ENCODE peak calls at places on chromosomes 5 and 9, in ten cellular contexts. S, Y, Z, R, K, C, P, Q, D and L are unnamed samples.

GRCh38 chr5:154415114-154415513 is 30.7 kb upstream of the SAP30L start:
- DNase-seq in S (no peak), Y (no peak), Z (no peak), R (no peak), K (no peak), C (no peak), P (no peak), Q (no peak), D (no peak), L (no peak)

GRCh38 chr9:122124048-122124447 is 30.9 kb upstream of the TTLL11 start:
- DNase-seq in S (no peak), Y (no peak), Z (no peak), R (no peak), K (no peak), C (peak; percentile 32), P (no peak), Q (no peak), D (no peak), L (no peak)

GRCh38 chr5:9233712-9234111 is 312.2 kb downstream of the SEMA5A start:
- DNase-seq in S (peak; percentile 72), Y (peak; percentile 14), Z (no peak), R (no peak), K (no peak), C (no peak), P (no peak), Q (no peak), D (no peak), L (no peak)

GRCh38 chr9:5040730-5041389 is 55.8 kb downstream of the JAK2 start:
- DNase-seq in S (no peak), Y (peak; percentile 47), Z (no peak), R (no peak), K (no peak), C (peak; percentile 67), P (no peak), Q (no peak), D (no peak), L (no peak)

GRCh38 chr5:128539038-128539429 is 989 bp upstream of the FBN2 start:
- DNase-seq in S (peak; percentile 47), Y (no peak), Z (peak; percentile 11), R (no peak), K (no peak), C (no peak), P (peak; percentile 18), Q (peak; percentile 25), D (peak; percentile 67), L (no peak)

GRCh38 chr9:113511856-113512761 is 48.6 kb downstream of the RGS3 start:
- DNase-seq in S (peak; percentile 41), Y (no peak), Z (peak; percentile 81), R (peak; percentile 82), K (no peak), C (no peak), P (no peak), Q (no peak), D (peak; percentile 51), L (no peak)

GRCh38 chr9:134177624-134178393 is 13.4 kb upstream of the RNU6ATAC start:
- DNase-seq in S (no peak), Y (no peak), Z (no peak), R (no peak), K (no peak), C (peak; percentile 55), P (no peak), Q (no peak), D (no peak), L (no peak)

GRCh38 chr5:100901851-100902341 is 1.2 kb downstream of the ST8SIA4 start:
- DNase-seq in S (no peak), Y (peak; percentile 67), Z (peak; percentile 24), R (peak; percentile 19), K (no peak), C (peak; percentile 65), P (no peak), Q (peak; percentile 63), D (peak; percentile 93), L (peak; percentile 46)

GRCh38 chr9:111720170-111720569 is 58.8 kb downstream of the GNG10 start:
- DNase-seq in S (peak; percentile 11), Y (no peak), Z (no peak), R (no peak), K (no peak), C (no peak), P (no peak), Q (no peak), D (peak; percentile 9), L (no peak)

GRCh38 chr5:16457853-16458252 is 7.7 kb downstream of the ZNF622 start:
- DNase-seq in S (no peak), Y (no peak), Z (no peak), R (no peak), K (no peak), C (no peak), P (no peak), Q (no peak), D (no peak), L (no peak)

GRCh38 chr5:145775893-145776444 is 59.2 kb downstream of the PRELID2 start:
- DNase-seq in S (peak; percentile 96), Y (no peak), Z (no peak), R (no peak), K (peak; percentile 70), C (no peak), P (no peak), Q (no peak), D (no peak), L (no peak)

GRCh38 chr9:129520981-129521380 is 99.9 kb downstream of the C9orf50 start:
- DNase-seq in S (no peak), Y (no peak), Z (no peak), R (no peak), K (no peak), C (no peak), P (no peak), Q (no peak), D (no peak), L (no peak)

GRCh38 chr5:75192804-75193203 is 43.9 kb downstream of the ANKRD31 start:
- DNase-seq in S (no peak), Y (no peak), Z (no peak), R (no peak), K (no peak), C (no peak), P (no peak), Q (no peak), D (no peak), L (no peak)

GRCh38 chr5:104817127-104817526 is 1254.5 kb upstream of the NUDT12 start:
- DNase-seq in S (no peak), Y (no peak), Z (no peak), R (no peak), K (no peak), C (no peak), P (no peak), Q (no peak), D (no peak), L (no peak)

GRCh38 chr9:26786571-26786970 is 106.0 kb downstream of the CAAP1 start:
- DNase-seq in S (no peak), Y (no peak), Z (no peak), R (no peak), K (no peak), C (no peak), P (no peak), Q (peak; percentile 5), D (no peak), L (no peak)

GRCh38 chr5:129361441-129362025 is 98.6 kb upstream of the ADAMTS19 start:
- DNase-seq in S (peak; percentile 36), Y (no peak), Z (no peak), R (no peak), K (no peak), C (no peak), P (no peak), Q (peak; percentile 18), D (peak; percentile 2), L (no peak)

GRCh38 chr5:57009811-57010210 is 57.9 kb upstream of the MIER3 start:
- DNase-seq in S (peak; percentile 9), Y (no peak), Z (no peak), R (no peak), K (no peak), C (no peak), P (no peak), Q (no peak), D (no peak), L (no peak)

GRCh38 chr9:91422832-91423711 is 560 bp downstream of the NFIL3 start:
- DNase-seq in S (peak; percentile 82), Y (peak; percentile 83), Z (peak; percentile 72), R (peak; percentile 80), K (peak; percentile 73), C (peak; percentile 82), P (peak; percentile 56), Q (peak; percentile 83), D (peak; percentile 64), L (peak; percentile 75)

GRCh38 chr5:130939059-130939458 is 226.0 kb downstream of the HINT1 start:
- DNase-seq in S (no peak), Y (no peak), Z (no peak), R (no peak), K (peak; percentile 10), C (no peak), P (no peak), Q (no peak), D (no peak), L (no peak)

GRCh38 chr5:177141496-177141895 is 7.9 kb downstream of the NSD1 start:
- DNase-seq in S (no peak), Y (no peak), Z (no peak), R (no peak), K (no peak), C (no peak), P (no peak), Q (no peak), D (no peak), L (no peak)

GRCh38 chr5:87121315-87122170 is 146.1 kb upstream of the RASA1 start:
- DNase-seq in S (peak; percentile 92), Y (peak; percentile 34), Z (peak; percentile 31), R (no peak), K (peak; percentile 58), C (no peak), P (no peak), Q (no peak), D (peak; percentile 49), L (no peak)

GRCh38 chr9:85743290-85744128 is 1.8 kb upstream of the AGTPBP1 start:
- DNase-seq in S (peak; percentile 96), Y (peak; percentile 53), Z (no peak), R (no peak), K (peak; percentile 67), C (peak; percentile 66), P (no peak), Q (peak; percentile 69), D (peak; percentile 86), L (peak; percentile 50)

GRCh38 chr5:116300016-116300601 is 215.3 kb downstream of the COMMD10 start:
- DNase-seq in S (peak; percentile 35), Y (no peak), Z (no peak), R (no peak), K (peak; percentile 7), C (no peak), P (no peak), Q (no peak), D (no peak), L (no peak)

GRCh38 chr9:16211952-16212351 is 658.5 kb downstream of the BNC2 start:
- DNase-seq in S (no peak), Y (peak; percentile 53), Z (no peak), R (no peak), K (no peak), C (no peak), P (no peak), Q (no peak), D (no peak), L (no peak)

GRCh38 chr5:93006915-93007314 is 574.1 kb downstream of the NR2F1-AS1 start:
- DNase-seq in S (no peak), Y (no peak), Z (no peak), R (no peak), K (no peak), C (no peak), P (no peak), Q (no peak), D (no peak), L (no peak)

GRCh38 chr9:69590241-69590640 is 81.9 kb downstream of the APBA1 start:
- DNase-seq in S (no peak), Y (no peak), Z (no peak), R (no peak), K (no peak), C (no peak), P (no peak), Q (peak; percentile 21), D (no peak), L (no peak)

GRCh38 chr9:70007831-70008230 is 35.8 kb upstream of the MAMDC2 start:
- DNase-seq in S (no peak), Y (no peak), Z (no peak), R (no peak), K (no peak), C (no peak), P (no peak), Q (no peak), D (no peak), L (no peak)